ENCODE peak calls at places on chromosomes 12 and 14, in ten cellular contexts. Y is stimulated activated effector memory CD8-positive, alpha-beta T cell treated with anti-CD3 and anti-CD28 coated beads, Interleukin-12 subunit alpha, Interleukin-12 subunit beta, amount 100 ng/mL, for 72 hours; G is aorta; O is colonic mucosa; H is fibroblast of pulmonary artery; N is CD8-positive, alpha-beta memory T cell; U is activated gamma-delta T cell; W is heart left ventricle; D is hypothalamus; J is fibroblast of the aortic adventitia. A is an unnamed sample.

GRCh38 chr12:19572920-19573558 is 133.7 kb downstream of the AEBP2 start:
- DNase-seq in Y (no peak), G (no peak), O (peak), H (peak), N (no peak), U (no peak), W (no peak), D (no peak), J (peak), A (no peak)

GRCh38 chr14:50530358-50530757 is 2.0 kb downstream of the MAP4K5 start:
- DNase-seq in Y (no peak), G (no peak), O (no peak), H (peak), N (no peak), U (no peak), W (no peak), D (no peak), J (peak), A (no peak)

GRCh38 chr12:34625116-34625515 is 602.8 kb downstream of the ALG10 start:
- DNase-seq in Y (no peak), G (no peak), O (no peak), H (no peak), N (no peak), U (no peak), W (no peak), D (no peak), J (peak), A (no peak)

GRCh38 chr14:96167224-96168148 is 37.2 kb upstream of the BDKRB2 start:
- DNase-seq in Y (no peak), G (no peak), O (peak), H (peak), N (no peak), U (no peak), W (no peak), D (no peak), J (peak), A (no peak)

GRCh38 chr12:38956337-38956736 is 50.9 kb upstream of the CPNE8 start:
- DNase-seq in Y (no peak), G (no peak), O (no peak), H (peak), N (no peak), U (no peak), W (no peak), D (no peak), J (peak), A (no peak)

GRCh38 chr14:22390195-22390594 is 198.8 kb downstream of the DAD1 start:
- DNase-seq in Y (no peak), G (no peak), O (no peak), H (no peak), N (no peak), U (no peak), W (no peak), D (no peak), J (no peak), A (no peak)

GRCh38 chr14:100554082-100554677 is 33.0 kb downstream of the BEGAIN start:
- DNase-seq in Y (no peak), G (peak), O (peak), H (peak), N (no peak), U (no peak), W (peak), D (no peak), J (peak), A (peak)

GRCh38 chr12:54933381-54933780 is 51.2 kb downstream of the TESPA1 start:
- DNase-seq in Y (no peak), G (no peak), O (no peak), H (peak), N (no peak), U (no peak), W (no peak), D (no peak), J (peak), A (no peak)

GRCh38 chr14:26415618-26416123 is 182.2 kb downstream of the NOVA1 start:
- DNase-seq in Y (no peak), G (peak), O (peak), H (no peak), N (no peak), U (no peak), W (no peak), D (no peak), J (peak), A (peak)

GRCh38 chr12:25817166-25817565 is 141.3 kb upstream of the RASSF8 start:
- DNase-seq in Y (no peak), G (no peak), O (no peak), H (peak), N (no peak), U (no peak), W (no peak), D (no peak), J (no peak), A (no peak)

GRCh38 chr14:73976150-73976549 is 26.0 kb downstream of the COQ6 start:
- DNase-seq in Y (no peak), G (no peak), O (no peak), H (no peak), N (no peak), U (no peak), W (no peak), D (no peak), J (no peak), A (peak)

GRCh38 chr12:85804663-85805062 is 31.5 kb downstream of the RASSF9 start:
- DNase-seq in Y (no peak), G (no peak), O (no peak), H (peak), N (no peak), U (no peak), W (no peak), D (no peak), J (peak), A (no peak)

GRCh38 chr12:42859612-42860011 is 270.1 kb upstream of the PRICKLE1 start:
- DNase-seq in Y (no peak), G (no peak), O (no peak), H (peak), N (no peak), U (no peak), W (no peak), D (no peak), J (peak), A (no peak)

GRCh38 chr12:121799842-121800693 is 3.7 kb upstream of the SETD1B start:
- DNase-seq in Y (peak), G (peak), O (peak), H (peak), N (peak), U (peak), W (peak), D (peak), J (peak), A (peak)

GRCh38 chr14:100384819-100385813 is 62.0 kb downstream of the SLC25A47 start:
- DNase-seq in Y (no peak), G (no peak), O (no peak), H (peak), N (no peak), U (no peak), W (no peak), D (no peak), J (peak), A (no peak)

GRCh38 chr12:28099862-28100261 is 90.4 kb upstream of the CCDC91 start:
- DNase-seq in Y (no peak), G (no peak), O (no peak), H (no peak), N (no peak), U (no peak), W (no peak), D (no peak), J (no peak), A (no peak)

GRCh38 chr14:52954346-52955214 is 3.7 kb upstream of the FERMT2 start:
- DNase-seq in Y (no peak), G (no peak), O (no peak), H (peak), N (no peak), U (no peak), W (no peak), D (no peak), J (peak), A (no peak)

GRCh38 chr12:92070864-92071445 is 74.7 kb downstream of the BTG1 start:
- DNase-seq in Y (no peak), G (no peak), O (peak), H (no peak), N (no peak), U (no peak), W (no peak), D (no peak), J (no peak), A (peak)

GRCh38 chr14:61462566-61463195 is 141.3 kb downstream of the PRKCH start:
- DNase-seq in Y (no peak), G (no peak), O (peak), H (peak), N (no peak), U (no peak), W (no peak), D (no peak), J (peak), A (no peak)

GRCh38 chr14:33512201-33512600 is 438.7 kb downstream of the EGLN3 start:
- DNase-seq in Y (no peak), G (no peak), O (no peak), H (peak), N (no peak), U (no peak), W (no peak), D (no peak), J (peak), A (no peak)

GRCh38 chr12:12398026-12398859 is 41.4 kb downstream of the BORCS5 start:
- DNase-seq in Y (no peak), G (no peak), O (no peak), H (peak), N (no peak), U (no peak), W (peak), D (no peak), J (peak), A (peak)

GRCh38 chr14:59705866-59706265 is 129.3 kb upstream of the CCDC175 start:
- DNase-seq in Y (no peak), G (no peak), O (no peak), H (no peak), N (no peak), U (no peak), W (no peak), D (no peak), J (no peak), A (no peak)

GRCh38 chr14:74035556-74035955 is 16.4 kb downstream of the BBOF1 start:
- DNase-seq in Y (no peak), G (no peak), O (no peak), H (peak), N (no peak), U (no peak), W (no peak), D (no peak), J (peak), A (no peak)

GRCh38 chr12:113609692-113610469 is 138.2 kb upstream of the LHX5 start:
- DNase-seq in Y (no peak), G (no peak), O (no peak), H (no peak), N (no peak), U (no peak), W (no peak), D (no peak), J (no peak), A (no peak)

GRCh38 chr14:90740946-90741681 is 75.1 kb downstream of the TTC7B start:
- DNase-seq in Y (no peak), G (no peak), O (no peak), H (no peak), N (no peak), U (no peak), W (no peak), D (no peak), J (no peak), A (no peak)

GRCh38 chr12:124777399-124778372 is 86.0 kb downstream of the SCARB1 start:
- DNase-seq in Y (no peak), G (no peak), O (no peak), H (peak), N (no peak), U (no peak), W (no peak), D (no peak), J (no peak), A (no peak)

GRCh38 chr14:105300542-105301102 is at the start of gene BRF1:
- DNase-seq in Y (peak), G (peak), O (peak), H (peak), N (peak), U (peak), W (peak), D (peak), J (peak), A (peak)